ENCODE peak calls at places on chromosome 2, in seven cellular contexts. V, C, I, D, Y, T and Q are unnamed samples.

GRCh38 chr2:201696151-201696659 is 2.2 kb downstream of the MPP4 start:
- ATAC-seq in V (no peak), C (no peak), I (no peak), D (peak; percentile 52), Y (peak; percentile 79), T (no peak), Q (no peak)

GRCh38 chr2:231360881-231361294 is 34.6 kb upstream of the B3GNT7 start:
- ATAC-seq in V (peak; percentile 51), C (peak; percentile 36), I (peak; percentile 55), D (peak; percentile 16), Y (peak; percentile 66), T (no peak), Q (peak; percentile 44)

GRCh38 chr2:45611020-45611737 is at the start of gene SRBD1:
- ATAC-seq in V (peak; percentile 98), C (peak; percentile 97), I (peak; percentile 98), D (peak; percentile 98), Y (peak; percentile 99), T (peak; percentile 82), Q (peak; percentile 96)

GRCh38 chr2:24343225-24343882 is 17.0 kb downstream of the ITSN2 start:
- ATAC-seq in V (no peak), C (no peak), I (no peak), D (no peak), Y (no peak), T (no peak), Q (no peak)

GRCh38 chr2:137249463-137249862 is 484.1 kb downstream of the THSD7B start:
- ATAC-seq in V (no peak), C (no peak), I (no peak), D (no peak), Y (no peak), T (no peak), Q (no peak)

GRCh38 chr2:33555681-33556080 is 43.4 kb downstream of the FAM98A start:
- ATAC-seq in V (no peak), C (no peak), I (no peak), D (no peak), Y (no peak), T (no peak), Q (no peak)

GRCh38 chr2:148528356-148529064 is 116.0 kb upstream of the EPC2 start:
- ATAC-seq in V (no peak), C (no peak), I (no peak), D (no peak), Y (no peak), T (peak; percentile 10), Q (no peak)

GRCh38 chr2:36352024-36352398 is 3.6 kb upstream of the CRIM1 start:
- ATAC-seq in V (peak; percentile 58), C (no peak), I (no peak), D (no peak), Y (peak; percentile 13), T (no peak), Q (no peak)

GRCh38 chr2:54422072-54422581 is 34.0 kb upstream of the SPTBN1 start:
- ATAC-seq in V (no peak), C (no peak), I (no peak), D (no peak), Y (no peak), T (peak; percentile 82), Q (no peak)
- H3K4me3 ChIP-seq in V (no peak overlapping the region), C (no peak overlapping the region), I (no peak overlapping the region), D (no peak overlapping the region), Y (no peak overlapping the region), T (peak overlapping the region; percentile 22), Q (no peak overlapping the region)

GRCh38 chr2:20188201-20188600 is 36.7 kb downstream of the SDC1 start:
- ATAC-seq in V (no peak), C (no peak), I (no peak), D (no peak), Y (no peak), T (no peak), Q (no peak)

GRCh38 chr2:20185176-20186022 is 39.5 kb downstream of the SDC1 start:
- ATAC-seq in V (no peak), C (peak; percentile 13), I (peak; percentile 50), D (no peak), Y (peak; percentile 57), T (no peak), Q (peak; percentile 25)

GRCh38 chr2:20187331-20187730 is 37.6 kb downstream of the SDC1 start:
- ATAC-seq in V (no peak), C (no peak), I (no peak), D (no peak), Y (no peak), T (no peak), Q (no peak)

GRCh38 chr2:20186855-20187187 is 38.1 kb downstream of the SDC1 start:
- ATAC-seq in V (no peak), C (no peak), I (no peak), D (no peak), Y (no peak), T (no peak), Q (no peak)

DNA sequence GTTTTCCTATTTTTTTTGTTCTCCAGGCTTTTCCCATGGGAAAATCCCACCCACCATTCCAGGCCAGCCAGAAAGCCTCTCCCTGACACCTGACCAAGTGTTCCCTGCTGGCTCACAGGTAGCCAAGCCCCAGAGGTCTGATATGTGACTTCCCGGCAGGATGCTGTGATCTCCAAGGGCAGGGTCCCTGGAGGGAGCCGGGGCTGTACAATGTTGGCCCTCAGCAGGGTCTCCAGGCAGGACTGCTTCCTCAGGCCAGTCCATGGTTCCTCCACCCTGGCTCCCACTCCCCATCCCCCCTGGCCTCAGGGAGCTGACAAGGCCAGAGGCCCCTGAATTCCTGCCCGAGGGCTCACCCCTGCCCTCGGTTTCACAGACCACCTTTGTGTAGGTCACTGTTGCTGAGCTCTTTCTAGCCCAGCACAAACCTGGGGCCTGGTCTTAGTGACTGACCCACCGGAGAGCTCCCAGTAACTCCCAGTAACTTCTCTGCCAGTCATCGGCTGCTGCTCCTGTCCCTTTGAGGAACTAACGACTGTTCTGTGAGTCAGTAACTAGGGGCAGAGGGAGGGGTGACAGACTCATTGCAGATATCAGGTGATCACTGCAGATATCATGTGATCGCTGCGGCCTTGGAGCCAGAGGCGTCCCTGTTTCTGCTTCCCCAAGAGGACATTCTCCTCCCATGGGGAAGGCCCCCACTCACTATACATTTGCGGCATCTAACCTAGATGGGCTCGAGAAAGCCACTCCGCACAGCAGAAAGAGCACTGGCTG is 38.7 kb downstream of the SDC1 start:
- ATAC-seq in V (peak; percentile 36), C (peak; percentile 19), I (peak; percentile 58), D (no peak), Y (peak; percentile 48), T (no peak), Q (peak; percentile 37)
- H3K4me3 ChIP-seq in V (peak overlapping the region; percentile 17), C (no peak overlapping the region), I (no peak overlapping the region), D (no peak overlapping the region), Y (no peak overlapping the region), T (no peak overlapping the region), Q (no peak overlapping the region)

DNA sequence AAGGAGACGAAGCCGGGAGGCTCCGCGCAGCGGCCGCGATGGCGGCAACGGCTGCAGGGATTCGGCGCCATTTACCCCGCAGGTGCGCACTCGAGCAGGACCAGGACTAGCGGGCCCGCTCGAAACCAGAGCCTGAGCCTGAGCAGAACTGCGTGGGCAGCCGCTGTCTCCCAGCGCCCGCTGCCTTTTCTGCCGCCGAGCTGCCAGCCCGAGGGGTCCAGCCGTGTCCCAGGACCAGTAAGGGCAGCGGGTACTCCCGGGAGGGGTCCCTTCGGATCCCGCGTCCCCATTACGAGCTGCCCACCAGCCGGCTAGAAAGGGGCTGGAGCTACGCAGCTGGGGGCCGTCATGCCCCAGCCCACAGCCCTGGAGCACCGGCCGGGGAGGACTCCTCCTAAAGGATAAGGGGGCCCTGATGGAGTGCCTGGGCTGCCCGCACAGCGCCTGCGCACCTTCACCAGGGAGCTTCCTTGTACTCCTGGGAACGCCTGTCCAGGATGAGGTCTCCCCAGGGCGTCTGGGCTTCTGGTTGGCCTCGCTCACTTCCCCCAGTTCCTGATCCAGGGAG is 9.9 kb downstream of the ALPP start:
- ATAC-seq in V (no peak), C (no peak), I (peak; percentile 5), D (no peak), Y (peak; percentile 15), T (no peak), Q (no peak)
- H3K4me3 ChIP-seq in V (no peak overlapping the region), C (peak overlapping the region; percentile 13), I (peak overlapping the region; percentile 39), D (no peak overlapping the region), Y (no peak overlapping the region), T (no peak overlapping the region), Q (no peak overlapping the region)

DNA sequence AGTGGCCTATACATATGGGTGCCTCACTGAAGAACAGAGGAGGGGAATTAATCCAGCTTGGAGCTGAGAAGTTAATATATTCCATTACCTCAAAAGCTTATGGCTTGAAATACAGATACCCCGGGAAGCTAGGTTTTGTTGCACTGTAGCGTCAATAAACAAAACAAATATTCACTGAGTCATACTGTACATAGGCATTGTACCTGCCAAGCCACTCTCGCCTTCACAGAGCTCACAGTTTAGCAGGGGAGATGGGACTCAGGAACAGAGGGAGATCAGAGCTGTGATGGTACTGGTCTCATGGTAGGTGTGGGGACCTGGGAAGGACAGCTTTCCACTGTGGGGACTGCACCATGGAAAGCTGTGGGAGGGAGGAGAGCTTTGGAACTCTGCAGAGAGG is 111.2 kb upstream of the ST6GAL2 start:
- ATAC-seq in V (no peak), C (no peak), I (no peak), D (no peak), Y (no peak), T (no peak), Q (no peak)
- H3K4me3 ChIP-seq in V (no peak overlapping the region), C (no peak overlapping the region), I (no peak overlapping the region), D (no peak overlapping the region), Y (no peak overlapping the region), T (no peak overlapping the region), Q (no peak overlapping the region)

GRCh38 chr2:6526093-6526824 is 339.4 kb downstream of the CMPK2 start:
- ATAC-seq in V (no peak), C (peak; percentile 61), I (no peak), D (no peak), Y (no peak), T (no peak), Q (no peak)

GRCh38 chr2:6524678-6525367 is 340.9 kb downstream of the CMPK2 start:
- ATAC-seq in V (no peak), C (no peak), I (no peak), D (no peak), Y (no peak), T (no peak), Q (no peak)

GRCh38 chr2:6531304-6531703 is 334.4 kb downstream of the CMPK2 start:
- ATAC-seq in V (no peak), C (no peak), I (no peak), D (no peak), Y (no peak), T (no peak), Q (no peak)

GRCh38 chr2:6523476-6523875 is 342.2 kb downstream of the CMPK2 start:
- ATAC-seq in V (no peak), C (no peak), I (no peak), D (no peak), Y (no peak), T (no peak), Q (no peak)

DNA sequence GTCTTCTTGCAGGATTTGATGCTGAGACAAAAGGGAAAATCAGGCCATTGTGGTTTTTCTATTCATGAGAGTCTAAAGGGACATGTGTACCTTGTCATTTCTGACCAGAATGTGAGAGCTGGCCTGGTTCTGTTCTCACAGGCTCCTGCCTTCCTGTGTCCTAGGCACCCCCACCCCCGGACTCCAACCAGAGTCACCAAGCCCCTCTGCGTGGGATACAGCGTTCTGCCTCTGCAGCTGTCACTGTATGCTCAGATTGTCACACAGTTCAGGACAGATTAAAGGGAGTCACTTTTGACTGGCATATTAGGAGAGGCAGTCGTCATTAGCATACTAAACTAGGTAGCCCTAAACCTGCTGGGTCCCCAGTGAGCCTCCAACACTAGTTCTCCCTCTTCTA is 340.3 kb downstream of the CMPK2 start:
- ATAC-seq in V (no peak), C (no peak), I (no peak), D (no peak), Y (no peak), T (no peak), Q (no peak)
- H3K4me3 ChIP-seq in V (no peak overlapping the region), C (no peak overlapping the region), I (no peak overlapping the region), D (no peak overlapping the region), Y (no peak overlapping the region), T (no peak overlapping the region), Q (no peak overlapping the region)